ENCODE peak calls at places on chromosomes 3 and 15, in eight cellular contexts. One of them, this sample, is unnamed.

GRCh38 chr3:133570139-133570936 is 3.1 kb upstream of the CDV3 start:
- DNase-seq in GM12878: no peak
- DNase-seq in aorta: no peak
- DNase-seq in spleen: no peak
- DNase-seq in right lobe of liver: no peak
- DNase-seq in CD8-positive, alpha-beta memory T cell: no peak
- DNase-seq in RWPE2: peak; percentile 69
- DNase-seq in cardiac muscle cell: peak; percentile 88
- DNase-seq in this sample: no peak

GRCh38 chr15:78479650-78480049 is 27.7 kb upstream of the HYKK start:
- DNase-seq in cardiac muscle cell: no peak
- DNase-seq in right lobe of liver: no peak
- DNase-seq in GM12878: no peak
- DNase-seq in CD8-positive, alpha-beta memory T cell: no peak
- DNase-seq in RWPE2: no peak
- DNase-seq in spleen: no peak
- DNase-seq in aorta: no peak
- DNase-seq in this sample: no peak

GRCh38 chr3:156382458-156383346 is 172.2 kb downstream of the SSR3 start:
- DNase-seq in cardiac muscle cell: peak; percentile 55
- DNase-seq in GM12878: no peak
- DNase-seq in CD8-positive, alpha-beta memory T cell: no peak
- DNase-seq in right lobe of liver: no peak
- DNase-seq in aorta: no peak
- DNase-seq in spleen: no peak
- DNase-seq in RWPE2: no peak
- DNase-seq in this sample: no peak

GRCh38 chr3:10746684-10747083 is 69.3 kb upstream of the SLC6A11 start:
- DNase-seq in GM12878: no peak
- DNase-seq in CD8-positive, alpha-beta memory T cell: no peak
- DNase-seq in aorta: no peak
- DNase-seq in RWPE2: no peak
- DNase-seq in spleen: no peak
- DNase-seq in right lobe of liver: no peak
- DNase-seq in cardiac muscle cell: no peak
- DNase-seq in this sample: no peak

GRCh38 chr3:120693439-120694172 is 11.6 kb upstream of the HGD start:
- DNase-seq in GM12878: no peak
- DNase-seq in cardiac muscle cell: peak; percentile 64
- DNase-seq in spleen: no peak
- DNase-seq in aorta: no peak
- DNase-seq in CD8-positive, alpha-beta memory T cell: no peak
- DNase-seq in RWPE2: no peak
- DNase-seq in right lobe of liver: peak; percentile 62
- DNase-seq in this sample: no peak

GRCh38 chr3:129556890-129557736 is 14.1 kb downstream of the H1-8 start:
- DNase-seq in spleen: no peak
- DNase-seq in CD8-positive, alpha-beta memory T cell: no peak
- DNase-seq in RWPE2: no peak
- DNase-seq in cardiac muscle cell: no peak
- DNase-seq in GM12878: no peak
- DNase-seq in right lobe of liver: no peak
- DNase-seq in aorta: peak; percentile 83
- DNase-seq in this sample: no peak

GRCh38 chr3:128334766-128335165 is 131.9 kb downstream of the DNAJB8 start:
- DNase-seq in aorta: no peak
- DNase-seq in cardiac muscle cell: no peak
- DNase-seq in RWPE2: no peak
- DNase-seq in CD8-positive, alpha-beta memory T cell: no peak
- DNase-seq in right lobe of liver: no peak
- DNase-seq in spleen: no peak
- DNase-seq in GM12878: no peak
- DNase-seq in this sample: no peak

GRCh38 chr3:54322354-54322753 is 200.0 kb downstream of the CACNA2D3 start:
- DNase-seq in right lobe of liver: peak; percentile 83
- DNase-seq in CD8-positive, alpha-beta memory T cell: no peak
- DNase-seq in RWPE2: no peak
- DNase-seq in spleen: no peak
- DNase-seq in GM12878: no peak
- DNase-seq in cardiac muscle cell: no peak
- DNase-seq in aorta: no peak
- DNase-seq in this sample: no peak

GRCh38 chr3:120071259-120071658 is 23.0 kb downstream of the GSK3B start:
- DNase-seq in CD8-positive, alpha-beta memory T cell: no peak
- DNase-seq in spleen: no peak
- DNase-seq in cardiac muscle cell: no peak
- DNase-seq in right lobe of liver: no peak
- DNase-seq in RWPE2: no peak
- DNase-seq in aorta: no peak
- DNase-seq in GM12878: no peak
- DNase-seq in this sample: no peak

GRCh38 chr3:106570426-106570825 is 701.6 kb upstream of the CBLB start:
- DNase-seq in cardiac muscle cell: no peak
- DNase-seq in RWPE2: no peak
- DNase-seq in GM12878: no peak
- DNase-seq in aorta: no peak
- DNase-seq in right lobe of liver: no peak
- DNase-seq in CD8-positive, alpha-beta memory T cell: no peak
- DNase-seq in spleen: no peak
- DNase-seq in this sample: no peak

GRCh38 chr15:68614621-68615035 is 35.8 kb downstream of the CORO2B start:
- DNase-seq in CD8-positive, alpha-beta memory T cell: no peak
- DNase-seq in right lobe of liver: no peak
- DNase-seq in cardiac muscle cell: peak; percentile 57
- DNase-seq in RWPE2: no peak
- DNase-seq in GM12878: no peak
- DNase-seq in spleen: no peak
- DNase-seq in aorta: no peak
- DNase-seq in this sample: peak; percentile 80

GRCh38 chr3:32897202-32897601 is 54.2 kb upstream of the CCR4 start:
- DNase-seq in CD8-positive, alpha-beta memory T cell: no peak
- DNase-seq in cardiac muscle cell: no peak
- DNase-seq in GM12878: no peak
- DNase-seq in right lobe of liver: no peak
- DNase-seq in aorta: no peak
- DNase-seq in RWPE2: no peak
- DNase-seq in spleen: no peak
- DNase-seq in this sample: no peak

GRCh38 chr3:154668835-154669234 is 238.8 kb upstream of the GPR149 start:
- DNase-seq in CD8-positive, alpha-beta memory T cell: no peak
- DNase-seq in RWPE2: no peak
- DNase-seq in right lobe of liver: no peak
- DNase-seq in cardiac muscle cell: no peak
- DNase-seq in spleen: no peak
- DNase-seq in aorta: no peak
- DNase-seq in GM12878: no peak
- DNase-seq in this sample: no peak

GRCh38 chr3:62797129-62797528 is 78.1 kb downstream of the CADPS start:
- DNase-seq in aorta: no peak
- DNase-seq in cardiac muscle cell: no peak
- DNase-seq in CD8-positive, alpha-beta memory T cell: no peak
- DNase-seq in spleen: no peak
- DNase-seq in RWPE2: no peak
- DNase-seq in GM12878: no peak
- DNase-seq in right lobe of liver: no peak
- DNase-seq in this sample: no peak

GRCh38 chr3:62798000-62798399 is 77.2 kb downstream of the CADPS start:
- DNase-seq in CD8-positive, alpha-beta memory T cell: no peak
- DNase-seq in RWPE2: no peak
- DNase-seq in cardiac muscle cell: no peak
- DNase-seq in spleen: no peak
- DNase-seq in right lobe of liver: no peak
- DNase-seq in GM12878: no peak
- DNase-seq in aorta: no peak
- DNase-seq in this sample: no peak

GRCh38 chr3:62795978-62796635 is 79.1 kb downstream of the CADPS start:
- DNase-seq in aorta: no peak
- DNase-seq in RWPE2: no peak
- DNase-seq in right lobe of liver: no peak
- DNase-seq in cardiac muscle cell: no peak
- DNase-seq in CD8-positive, alpha-beta memory T cell: no peak
- DNase-seq in GM12878: no peak
- DNase-seq in spleen: no peak
- DNase-seq in this sample: no peak

GRCh38 chr3:62793961-62794360 is 81.3 kb downstream of the CADPS start:
- DNase-seq in aorta: no peak
- DNase-seq in RWPE2: no peak
- DNase-seq in right lobe of liver: no peak
- DNase-seq in spleen: no peak
- DNase-seq in CD8-positive, alpha-beta memory T cell: no peak
- DNase-seq in cardiac muscle cell: no peak
- DNase-seq in GM12878: no peak
- DNase-seq in this sample: no peak
- H3K27ac ChIP-seq in aorta: no peak overlapping the region
- H3K27ac ChIP-seq in RWPE2: no peak overlapping the region
- H3K27ac ChIP-seq in right lobe of liver: no peak overlapping the region
- H3K27ac ChIP-seq in spleen: no peak overlapping the region
- H3K27ac ChIP-seq in CD8-positive, alpha-beta memory T cell: no peak overlapping the region
- H3K27ac ChIP-seq in cardiac muscle cell: no peak overlapping the region
- H3K27ac ChIP-seq in GM12878: no peak overlapping the region
- H3K27ac ChIP-seq in this sample: no peak overlapping the region

GRCh38 chr15:47727137-47727536 is 9.8 kb downstream of the SEMA6D start:
- DNase-seq in cardiac muscle cell: no peak
- DNase-seq in spleen: no peak
- DNase-seq in CD8-positive, alpha-beta memory T cell: no peak
- DNase-seq in aorta: no peak
- DNase-seq in GM12878: no peak
- DNase-seq in RWPE2: no peak
- DNase-seq in right lobe of liver: no peak
- DNase-seq in this sample: no peak
- H3K27ac ChIP-seq in cardiac muscle cell: peak overlapping the region; percentile 89
- H3K27ac ChIP-seq in spleen: no peak overlapping the region
- H3K27ac ChIP-seq in CD8-positive, alpha-beta memory T cell: no peak overlapping the region
- H3K27ac ChIP-seq in aorta: no peak overlapping the region
- H3K27ac ChIP-seq in GM12878: no peak overlapping the region
- H3K27ac ChIP-seq in RWPE2: no peak overlapping the region
- H3K27ac ChIP-seq in right lobe of liver: no peak overlapping the region
- H3K27ac ChIP-seq in this sample: no peak overlapping the region

GRCh38 chr3:147735662-147736061 is 326.5 kb downstream of the ZIC1 start:
- DNase-seq in cardiac muscle cell: no peak
- DNase-seq in CD8-positive, alpha-beta memory T cell: no peak
- DNase-seq in right lobe of liver: no peak
- DNase-seq in spleen: no peak
- DNase-seq in RWPE2: no peak
- DNase-seq in aorta: no peak
- DNase-seq in GM12878: no peak
- DNase-seq in this sample: no peak

GRCh38 chr3:147744967-147745366 is 335.8 kb downstream of the ZIC1 start:
- DNase-seq in RWPE2: no peak
- DNase-seq in GM12878: no peak
- DNase-seq in aorta: no peak
- DNase-seq in spleen: no peak
- DNase-seq in CD8-positive, alpha-beta memory T cell: no peak
- DNase-seq in cardiac muscle cell: no peak
- DNase-seq in right lobe of liver: no peak
- DNase-seq in this sample: no peak

GRCh38 chr3:147737411-147737810 is 328.2 kb downstream of the ZIC1 start:
- DNase-seq in aorta: no peak
- DNase-seq in GM12878: no peak
- DNase-seq in CD8-positive, alpha-beta memory T cell: no peak
- DNase-seq in right lobe of liver: no peak
- DNase-seq in spleen: no peak
- DNase-seq in RWPE2: no peak
- DNase-seq in cardiac muscle cell: no peak
- DNase-seq in this sample: no peak

DNA sequence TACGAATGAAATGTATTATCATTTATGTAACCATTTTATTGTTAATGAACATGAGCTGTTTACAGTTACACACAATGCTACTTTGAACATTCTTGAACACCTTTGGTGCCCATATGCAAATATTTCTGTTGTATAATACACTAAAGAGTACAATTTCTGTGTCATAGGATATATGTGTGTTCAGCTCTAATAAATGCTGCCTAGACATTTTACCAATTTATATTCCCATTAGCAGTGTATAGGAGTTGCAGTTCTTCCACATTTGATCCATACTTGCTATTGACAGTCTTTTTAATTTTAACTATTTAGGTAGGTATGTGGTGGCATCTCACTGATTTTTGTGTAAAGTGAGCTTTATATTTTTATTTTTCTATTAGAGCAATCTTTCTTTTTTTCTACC is 331.8 kb downstream of the ZIC1 start:
- DNase-seq in cardiac muscle cell: no peak
- DNase-seq in aorta: no peak
- DNase-seq in RWPE2: no peak
- DNase-seq in right lobe of liver: no peak
- DNase-seq in GM12878: no peak
- DNase-seq in spleen: no peak
- DNase-seq in CD8-positive, alpha-beta memory T cell: no peak
- DNase-seq in this sample: no peak
- H3K27ac ChIP-seq in cardiac muscle cell: no peak overlapping the region
- H3K27ac ChIP-seq in aorta: no peak overlapping the region
- H3K27ac ChIP-seq in RWPE2: no peak overlapping the region
- H3K27ac ChIP-seq in right lobe of liver: no peak overlapping the region
- H3K27ac ChIP-seq in GM12878: no peak overlapping the region
- H3K27ac ChIP-seq in spleen: no peak overlapping the region
- H3K27ac ChIP-seq in CD8-positive, alpha-beta memory T cell: no peak overlapping the region
- H3K27ac ChIP-seq in this sample: no peak overlapping the region

GRCh38 chr3:192818126-192818525 is 90.8 kb upstream of the FGF12 start:
- DNase-seq in CD8-positive, alpha-beta memory T cell: no peak
- DNase-seq in RWPE2: no peak
- DNase-seq in cardiac muscle cell: no peak
- DNase-seq in aorta: no peak
- DNase-seq in spleen: no peak
- DNase-seq in right lobe of liver: no peak
- DNase-seq in GM12878: no peak
- DNase-seq in this sample: no peak

GRCh38 chr3:192819001-192819569 is 91.7 kb upstream of the FGF12 start:
- DNase-seq in RWPE2: no peak
- DNase-seq in GM12878: peak; percentile 59
- DNase-seq in CD8-positive, alpha-beta memory T cell: no peak
- DNase-seq in right lobe of liver: no peak
- DNase-seq in spleen: no peak
- DNase-seq in aorta: no peak
- DNase-seq in cardiac muscle cell: peak; percentile 79
- DNase-seq in this sample: no peak

GRCh38 chr3:192816274-192816853 is 89.0 kb upstream of the FGF12 start:
- DNase-seq in cardiac muscle cell: peak; percentile 74
- DNase-seq in RWPE2: no peak
- DNase-seq in spleen: no peak
- DNase-seq in CD8-positive, alpha-beta memory T cell: peak; percentile 7
- DNase-seq in GM12878: no peak
- DNase-seq in right lobe of liver: no peak
- DNase-seq in aorta: no peak
- DNase-seq in this sample: no peak

GRCh38 chr3:192817506-192817905 is 90.2 kb upstream of the FGF12 start:
- DNase-seq in right lobe of liver: no peak
- DNase-seq in CD8-positive, alpha-beta memory T cell: no peak
- DNase-seq in cardiac muscle cell: no peak
- DNase-seq in RWPE2: no peak
- DNase-seq in aorta: no peak
- DNase-seq in GM12878: no peak
- DNase-seq in spleen: no peak
- DNase-seq in this sample: no peak

GRCh38 chr3:192817053-192817452 is 89.7 kb upstream of the FGF12 start:
- DNase-seq in GM12878: no peak
- DNase-seq in CD8-positive, alpha-beta memory T cell: no peak
- DNase-seq in aorta: no peak
- DNase-seq in RWPE2: no peak
- DNase-seq in cardiac muscle cell: no peak
- DNase-seq in spleen: no peak
- DNase-seq in right lobe of liver: no peak
- DNase-seq in this sample: no peak
- H3K27ac ChIP-seq in GM12878: peak overlapping the region; percentile 68
- H3K27ac ChIP-seq in CD8-positive, alpha-beta memory T cell: no peak overlapping the region
- H3K27ac ChIP-seq in aorta: no peak overlapping the region
- H3K27ac ChIP-seq in RWPE2: peak overlapping the region; percentile 16
- H3K27ac ChIP-seq in cardiac muscle cell: no peak overlapping the region
- H3K27ac ChIP-seq in spleen: no peak overlapping the region
- H3K27ac ChIP-seq in right lobe of liver: no peak overlapping the region
- H3K27ac ChIP-seq in this sample: no peak overlapping the region

This sample was measured in substantia nigra.